ENCODE peak calls at places on chromosome 1, in five cellular contexts. P, N, L, I and A are unnamed samples.
A peak's percentile ranks its signal among the peaks of the same experiment; 100 is the strongest.

GRCh38 chr1:233657466-233657865 is 43.6 kb downstream of the KCNK1 start:
- DNase-seq in I (no peak), P (no peak), L (no peak), N (no peak), A (no peak)

GRCh38 chr1:47537268-47537667 is 99.4 kb downstream of the FOXD2 start:
- DNase-seq in P (no peak), L (no peak), I (no peak), N (no peak), A (no peak)

GRCh38 chr1:59083946-59084865 is 212.7 kb upstream of the FGGY start:
- DNase-seq in L (no peak), P (no peak), I (no peak), N (no peak), A (no peak)

GRCh38 chr1:160087118-160087662 is 5.9 kb downstream of the KCNJ9 start:
- DNase-seq in N (no peak), L (no peak), P (no peak), I (no peak), A (no peak)

GRCh38 chr1:6870086-6870485 is 84.8 kb downstream of the CAMTA1 start:
- DNase-seq in I (no peak), N (no peak), L (no peak), P (no peak), A (no peak)

GRCh38 chr1:10835423-10836421 is 39.3 kb upstream of the CASZ1 start:
- DNase-seq in N (no peak), P (peak; percentile 93), I (no peak), L (peak; percentile 40), A (no peak)

GRCh38 chr1:33010946-33011731 is 25.5 kb downstream of the AK2 start:
- DNase-seq in I (no peak), L (no peak), P (no peak), N (peak; percentile 70), A (no peak)

GRCh38 chr1:7287013-7287412 is 484.1 kb upstream of the VAMP3 start:
- DNase-seq in L (no peak), N (no peak), I (no peak), P (no peak), A (no peak)

GRCh38 chr1:26694597-26695416 is 1.0 kb upstream of the ARID1A start:
- DNase-seq in I (no peak), N (no peak), P (no peak), L (peak; percentile 41), A (no peak)

GRCh38 chr1:58781541-58782307 is 2.1 kb downstream of the JUN start:
- DNase-seq in N (peak; percentile 89), P (peak; percentile 33), L (peak; percentile 75), I (peak; percentile 12), A (peak; percentile 61)

GRCh38 chr1:8145525-8145924 is 119.4 kb upstream of the ERRFI1 start:
- DNase-seq in L (peak; percentile 16), I (no peak), N (no peak), P (no peak), A (no peak)

GRCh38 chr1:19640363-19641316 is 3.5 kb upstream of the NBL1 start:
- DNase-seq in P (peak; percentile 46), N (peak; percentile 41), L (no peak), I (no peak), A (no peak)

GRCh38 chr1:174726167-174726879 is 273.4 kb upstream of the CACYBP start:
- DNase-seq in I (no peak), P (no peak), L (peak; percentile 31), N (no peak), A (no peak)

GRCh38 chr1:229940689-229941088 is 126.3 kb upstream of the GALNT2 start:
- DNase-seq in N (no peak), I (no peak), P (no peak), L (no peak), A (no peak)

GRCh38 chr1:28983509-28984310 is 69.3 kb downstream of the EPB41 start:
- DNase-seq in L (no peak), I (no peak), P (no peak), N (no peak), A (no peak)

GRCh38 chr1:211577826-211578639 is 928 bp downstream of the SLC30A1 start:
- DNase-seq in P (peak; percentile 59), I (peak; percentile 60), N (peak; percentile 87), L (peak; percentile 78), A (peak; percentile 47)

GRCh38 chr1:155598842-155599331 is 11.1 kb upstream of the MSTO1 start:
- DNase-seq in I (no peak), L (no peak), N (no peak), P (no peak), A (no peak)

GRCh38 chr1:152756872-152757271 is 953 bp upstream of the KPRP start:
- DNase-seq in P (no peak), L (no peak), N (no peak), I (no peak), A (no peak)

GRCh38 chr1:6244401-6245054 is 549 bp downstream of the HES3 start:
- DNase-seq in N (no peak), L (no peak), I (no peak), P (no peak), A (no peak)

GRCh38 chr1:25875154-25875855 is at the start of gene PAQR7:
- DNase-seq in I (peak; percentile 28), P (peak; percentile 69), N (peak; percentile 88), L (peak; percentile 68), A (peak; percentile 40)

GRCh38 chr1:81226603-81226928 is 574.2 kb upstream of the ADGRL2 start:
- DNase-seq in P (no peak), L (no peak), I (no peak), N (no peak), A (no peak)

GRCh38 chr1:36771222-36771621 is 263.1 kb downstream of the GRIK3 start:
- DNase-seq in P (no peak), N (no peak), L (no peak), I (no peak), A (no peak)

GRCh38 chr1:92877081-92877711 is 45.4 kb downstream of the RPL5 start:
- DNase-seq in L (no peak), I (no peak), N (no peak), P (no peak), A (no peak)

GRCh38 chr1:25099343-25099951 is 132.9 kb downstream of the SYF2 start:
- DNase-seq in L (peak; percentile 91), P (no peak), I (no peak), N (no peak), A (no peak)

GRCh38 chr1:194535369-194535768 is 1349.0 kb upstream of the B3GALT2 start:
- DNase-seq in L (peak; percentile 14), P (no peak), N (no peak), I (no peak), A (no peak)

GRCh38 chr1:234586304-234586703 is 23.7 kb downstream of the IRF2BP2 start:
- DNase-seq in N (no peak), L (no peak), I (no peak), P (no peak), A (no peak)

GRCh38 chr1:117795190-117795589 is 134.2 kb downstream of the GDAP2 start:
- DNase-seq in I (no peak), L (no peak), P (no peak), N (no peak), A (no peak)

GRCh38 chr1:234613128-234613875 is 3.3 kb upstream of the IRF2BP2 start:
- DNase-seq in L (peak; percentile 74), I (no peak), P (no peak), N (no peak), A (no peak)

GRCh38 chr1:178867670-178868069 is 3.2 kb downstream of the ANGPTL1 start:
- DNase-seq in N (no peak), L (peak; percentile 39), I (no peak), P (no peak), A (no peak)

GRCh38 chr1:115296981-115297380 is 41.1 kb downstream of the NGF start:
- DNase-seq in N (no peak), P (no peak), L (no peak), I (no peak), A (no peak)

GRCh38 chr1:109947582-109948284 is 36.8 kb upstream of the AHCYL1 start:
- DNase-seq in L (no peak), N (no peak), I (no peak), P (no peak), A (no peak)

GRCh38 chr1:234132799-234133198 is 228.3 kb downstream of the SLC35F3 start:
- DNase-seq in I (no peak), L (no peak), N (no peak), P (no peak), A (no peak)

GRCh38 chr1:218846166-218846565 is 327.5 kb upstream of the LYPLAL1 start:
- DNase-seq in I (no peak), N (no peak), L (no peak), P (no peak), A (no peak)

GRCh38 chr1:66176012-66176715 is 357.8 kb upstream of the SGIP1 start:
- DNase-seq in N (no peak), I (no peak), L (no peak), P (no peak), A (no peak)

GRCh38 chr1:229420765-229421164 is 13.1 kb downstream of the ACTA1 start:
- DNase-seq in P (no peak), N (no peak), I (no peak), L (no peak), A (no peak)

GRCh38 chr1:6052543-6053205 is 7.0 kb downstream of the KCNAB2 start:
- DNase-seq in N (no peak), L (peak; percentile 63), P (peak; percentile 18), I (peak; percentile 33), A (peak; percentile 48)

GRCh38 chr1:175317309-175317708 is 124.7 kb upstream of the KIAA0040 start:
- DNase-seq in I (no peak), N (no peak), P (no peak), L (peak; percentile 27), A (peak; percentile 40)